ENCODE peak calls at places on chromosomes 13 and 19, in five cellular contexts. One of them, this sample, is unnamed.
A peak's percentile ranks its signal among the peaks of the same experiment; 100 is the strongest.

GRCh38 chr19:38682872-38683392 is 35.5 kb downstream of the ACTN4 start:
- DNase-seq in Kasumi-1: no peak
- DNase-seq in activated naive CD4-positive, alpha-beta T cell treated with anti-CD3 and anti-CD28 coated beads, Interleukin-2, amount 50 U/mL, for 16 hours: no peak
- DNase-seq in CD4-positive, alpha-beta T cell: no peak
- DNase-seq in choroid plexus epithelial cell: no peak
- DNase-seq in this sample: no peak

GRCh38 chr13:28750187-28751045 is 31.6 kb upstream of the SLC46A3 start:
- DNase-seq in Kasumi-1: no peak
- DNase-seq in activated naive CD4-positive, alpha-beta T cell treated with anti-CD3 and anti-CD28 coated beads, Interleukin-2, amount 50 U/mL, for 16 hours: no peak
- DNase-seq in CD4-positive, alpha-beta T cell: no peak
- DNase-seq in choroid plexus epithelial cell: no peak
- DNase-seq in this sample: no peak

GRCh38 chr13:48158290-48158689 is 63.4 kb upstream of the MED4 start:
- DNase-seq in Kasumi-1: no peak
- DNase-seq in activated naive CD4-positive, alpha-beta T cell treated with anti-CD3 and anti-CD28 coated beads, Interleukin-2, amount 50 U/mL, for 16 hours: no peak
- DNase-seq in CD4-positive, alpha-beta T cell: no peak
- DNase-seq in choroid plexus epithelial cell: no peak
- DNase-seq in this sample: no peak

GRCh38 chr19:27821418-27822018 is 1391.4 kb downstream of the UQCRFS1 start:
- DNase-seq in Kasumi-1: no peak
- DNase-seq in activated naive CD4-positive, alpha-beta T cell treated with anti-CD3 and anti-CD28 coated beads, Interleukin-2, amount 50 U/mL, for 16 hours: no peak
- DNase-seq in CD4-positive, alpha-beta T cell: no peak
- DNase-seq in choroid plexus epithelial cell: no peak
- DNase-seq in this sample: no peak

GRCh38 chr19:53132231-53132991 is at the start of gene ZNF415:
- DNase-seq in Kasumi-1: no peak
- DNase-seq in activated naive CD4-positive, alpha-beta T cell treated with anti-CD3 and anti-CD28 coated beads, Interleukin-2, amount 50 U/mL, for 16 hours: peak; percentile 28
- DNase-seq in CD4-positive, alpha-beta T cell: peak; percentile 6
- DNase-seq in choroid plexus epithelial cell: peak; percentile 80
- DNase-seq in this sample: peak; percentile 61

GRCh38 chr19:47806435-47806834 is 2.1 kb upstream of the TPRX1 start:
- DNase-seq in Kasumi-1: no peak
- DNase-seq in activated naive CD4-positive, alpha-beta T cell treated with anti-CD3 and anti-CD28 coated beads, Interleukin-2, amount 50 U/mL, for 16 hours: no peak
- DNase-seq in CD4-positive, alpha-beta T cell: no peak
- DNase-seq in choroid plexus epithelial cell: no peak
- DNase-seq in this sample: no peak

GRCh38 chr19:52398091-52398461 is 427 bp downstream of the ZNF528 start:
- DNase-seq in Kasumi-1: no peak
- DNase-seq in activated naive CD4-positive, alpha-beta T cell treated with anti-CD3 and anti-CD28 coated beads, Interleukin-2, amount 50 U/mL, for 16 hours: peak; percentile 13
- DNase-seq in CD4-positive, alpha-beta T cell: peak; percentile 3
- DNase-seq in choroid plexus epithelial cell: peak; percentile 8
- DNase-seq in this sample: no peak

GRCh38 chr19:31149306-31149975 is 199.8 kb downstream of the TSHZ3 start:
- DNase-seq in Kasumi-1: no peak
- DNase-seq in activated naive CD4-positive, alpha-beta T cell treated with anti-CD3 and anti-CD28 coated beads, Interleukin-2, amount 50 U/mL, for 16 hours: no peak
- DNase-seq in CD4-positive, alpha-beta T cell: no peak
- DNase-seq in choroid plexus epithelial cell: no peak
- DNase-seq in this sample: no peak

GRCh38 chr19:38852231-38853044 is 2.7 kb upstream of the HNRNPL start:
- DNase-seq in Kasumi-1: peak; percentile 56
- DNase-seq in activated naive CD4-positive, alpha-beta T cell treated with anti-CD3 and anti-CD28 coated beads, Interleukin-2, amount 50 U/mL, for 16 hours: peak; percentile 60
- DNase-seq in CD4-positive, alpha-beta T cell: peak; percentile 61
- DNase-seq in choroid plexus epithelial cell: peak; percentile 58
- DNase-seq in this sample: peak; percentile 70

GRCh38 chr19:13492128-13492527 is 14.2 kb downstream of the CACNA1A start:
- DNase-seq in Kasumi-1: no peak
- DNase-seq in activated naive CD4-positive, alpha-beta T cell treated with anti-CD3 and anti-CD28 coated beads, Interleukin-2, amount 50 U/mL, for 16 hours: no peak
- DNase-seq in CD4-positive, alpha-beta T cell: no peak
- DNase-seq in choroid plexus epithelial cell: peak; percentile 17
- DNase-seq in this sample: no peak

GRCh38 chr19:56153507-56153906 is 12.4 kb downstream of the ZNF444 start:
- DNase-seq in Kasumi-1: no peak
- DNase-seq in activated naive CD4-positive, alpha-beta T cell treated with anti-CD3 and anti-CD28 coated beads, Interleukin-2, amount 50 U/mL, for 16 hours: no peak
- DNase-seq in CD4-positive, alpha-beta T cell: no peak
- DNase-seq in choroid plexus epithelial cell: peak; percentile 46
- DNase-seq in this sample: no peak

GRCh38 chr13:73859841-73860240 is 274.4 kb downstream of the KLF12 start:
- DNase-seq in Kasumi-1: no peak
- DNase-seq in activated naive CD4-positive, alpha-beta T cell treated with anti-CD3 and anti-CD28 coated beads, Interleukin-2, amount 50 U/mL, for 16 hours: no peak
- DNase-seq in CD4-positive, alpha-beta T cell: no peak
- DNase-seq in choroid plexus epithelial cell: no peak
- DNase-seq in this sample: no peak

GRCh38 chr13:52599037-52599852 is 43.0 kb upstream of the HNRNPA1L2 start:
- DNase-seq in Kasumi-1: peak; percentile 11
- DNase-seq in activated naive CD4-positive, alpha-beta T cell treated with anti-CD3 and anti-CD28 coated beads, Interleukin-2, amount 50 U/mL, for 16 hours: no peak
- DNase-seq in CD4-positive, alpha-beta T cell: no peak
- DNase-seq in choroid plexus epithelial cell: peak; percentile 67
- DNase-seq in this sample: no peak

GRCh38 chr19:10408511-10409291 is 5.4 kb upstream of the CDC37 start:
- DNase-seq in Kasumi-1: peak; percentile 56
- DNase-seq in activated naive CD4-positive, alpha-beta T cell treated with anti-CD3 and anti-CD28 coated beads, Interleukin-2, amount 50 U/mL, for 16 hours: peak; percentile 58
- DNase-seq in CD4-positive, alpha-beta T cell: no peak
- DNase-seq in choroid plexus epithelial cell: no peak
- DNase-seq in this sample: peak; percentile 70

This sample was measured in CD8-positive, alpha-beta T cell.